ENCODE peak calls at places on chromosomes 6 and 20, in ten cellular contexts. B, F, G, W, S, Y, Q, H, U and I are unnamed samples. For H3K36me3, the result is how much of the 10 kb centered on the place peaks cover.

GRCh38 chr20:53329781-53330180 is 263.9 kb downstream of the ZNF217 start:
- DNase-seq in H (no peak), U (no peak), Y (no peak), Q (no peak), B (no peak), S (no peak), G (no peak), W (no peak), F (no peak), I (no peak)

GRCh38 chr20:13007596-13007995 is 1.2 kb upstream of the SPTLC3 start:
- DNase-seq in W (no peak), U (no peak), Y (no peak), B (no peak), G (no peak), Q (no peak), F (no peak), H (no peak), S (no peak), I (no peak)

GRCh38 chr6:51057296-51057695 is 238.6 kb downstream of the TFAP2B start:
- DNase-seq in Y (no peak), U (no peak), G (no peak), W (no peak), H (no peak), B (no peak), S (no peak), Q (no peak), F (no peak), I (no peak)

GRCh38 chr6:49528571-49528970 is 21.9 kb upstream of the C6orf141 start:
- DNase-seq in S (no peak), U (no peak), Y (no peak), W (no peak), G (no peak), F (no peak), Q (no peak), B (no peak), H (no peak), I (no peak)

GRCh38 chr20:635028-635427 is 18.0 kb downstream of the SRXN1 start:
- DNase-seq in H (no peak), B (no peak), W (no peak), U (no peak), S (no peak), G (no peak), Y (no peak), Q (no peak), F (no peak), I (no peak)

GRCh38 chr6:138520463-138520862 is 21.2 kb upstream of the NHSL1 start:
- DNase-seq in B (no peak), S (no peak), F (no peak), H (no peak), Y (peak), G (no peak), W (no peak), Q (no peak), U (no peak), I (no peak)

GRCh38 chr6:142702501-142703460 is 242.2 kb downstream of the HIVEP2 start:
- DNase-seq in Y (no peak), Q (no peak), H (peak), F (no peak), U (no peak), B (peak), W (no peak), G (peak), S (peak), I (peak)

GRCh38 chr6:16239798-16240123 is 1.4 kb downstream of the GMPR start:
- DNase-seq in Y (no peak), G (no peak), S (peak), B (no peak), Q (no peak), F (no peak), W (no peak), U (no peak), H (no peak), I (no peak)

GRCh38 chr6:14694308-14694707 is 551.6 kb upstream of the JARID2 start:
- DNase-seq in S (no peak), Y (no peak), B (no peak), G (no peak), H (no peak), F (no peak), Q (no peak), W (no peak), U (no peak), I (no peak)

GRCh38 chr6:55826941-55827340 is 48.4 kb downstream of the BMP5 start:
- DNase-seq in W (no peak), G (no peak), Q (no peak), H (no peak), F (no peak), S (no peak), U (no peak), Y (no peak), B (no peak), I (no peak)

GRCh38 chr6:7390218-7390878 is 740 bp downstream of the RIOK1 start:
- DNase-seq in U (no peak), F (peak), Y (no peak), S (no peak), G (no peak), B (no peak), W (no peak), Q (peak), H (no peak), I (no peak)

GRCh38 chr6:35042041-35042440 is 99.1 kb downstream of the TCP11 start:
- DNase-seq in Q (no peak), F (no peak), H (no peak), S (no peak), W (no peak), G (no peak), U (peak), B (no peak), Y (no peak), I (no peak)

GRCh38 chr6:111657146-111657545 is 51.5 kb upstream of the TRAF3IP2 start:
- DNase-seq in W (no peak), U (no peak), Q (no peak), G (no peak), H (no peak), Y (peak), B (no peak), F (no peak), S (no peak), I (no peak)

GRCh38 chr20:8860011-8860495 is 208.8 kb upstream of the PLCB4 start:
- DNase-seq in Y (peak), W (no peak), U (no peak), S (no peak), G (no peak), H (no peak), B (no peak), Q (no peak), F (no peak), I (no peak)

GRCh38 chr6:170453586-170454511 is 99.3 kb downstream of the PSMB1 start:
- DNase-seq in W (no peak), B (no peak), G (peak), U (no peak), F (no peak), H (no peak), S (no peak), Q (no peak), Y (no peak), I (no peak)
- H3K36me3 ChIP-seq in W (under half), B (under half), G (under half), U (under half), F (under half), H (under half), S (under half), Q (under half), Y (under half), I (under half)

GRCh38 chr6:43625393-43625992 is 3.6 kb downstream of the GTPBP2 start:
- DNase-seq in G (no peak), B (no peak), Y (no peak), H (no peak), F (no peak), U (no peak), W (no peak), S (no peak), Q (no peak), I (no peak)
- H3K36me3 ChIP-seq in G (half or more), B (half or more), Y (under half), H (half or more), F (half or more), U (half or more), W (under half), S (under half), Q (under half), I (half or more)

GRCh38 chr20:23369424-23369823 is 7.4 kb downstream of the GZF1 start:
- DNase-seq in B (no peak), H (peak), G (no peak), W (no peak), Q (no peak), S (no peak), F (no peak), U (no peak), Y (no peak), I (no peak)

GRCh38 chr20:23367770-23368169 is 5.8 kb downstream of the GZF1 start:
- DNase-seq in G (no peak), H (no peak), B (no peak), Y (peak), F (no peak), U (no peak), Q (no peak), S (no peak), W (no peak), I (no peak)

GRCh38 chr20:23368316-23369110 is 6.5 kb downstream of the GZF1 start:
- DNase-seq in Q (no peak), B (no peak), G (no peak), F (no peak), W (no peak), H (no peak), U (no peak), Y (peak), S (no peak), I (no peak)

GRCh38 chr20:23365390-23366165 is 3.6 kb downstream of the GZF1 start:
- DNase-seq in S (no peak), Y (no peak), F (peak), Q (no peak), B (no peak), W (no peak), U (no peak), H (peak), G (no peak), I (no peak)

GRCh38 chr20:23366384-23366783 is 4.4 kb downstream of the GZF1 start:
- DNase-seq in U (no peak), G (no peak), B (no peak), W (no peak), F (no peak), Y (no peak), H (no peak), Q (no peak), S (no peak), I (no peak)
- H3K36me3 ChIP-seq in U (under half), G (half or more), B (half or more), W (under half), F (under half), Y (under half), H (under half), Q (under half), S (under half), I (half or more)

DNA sequence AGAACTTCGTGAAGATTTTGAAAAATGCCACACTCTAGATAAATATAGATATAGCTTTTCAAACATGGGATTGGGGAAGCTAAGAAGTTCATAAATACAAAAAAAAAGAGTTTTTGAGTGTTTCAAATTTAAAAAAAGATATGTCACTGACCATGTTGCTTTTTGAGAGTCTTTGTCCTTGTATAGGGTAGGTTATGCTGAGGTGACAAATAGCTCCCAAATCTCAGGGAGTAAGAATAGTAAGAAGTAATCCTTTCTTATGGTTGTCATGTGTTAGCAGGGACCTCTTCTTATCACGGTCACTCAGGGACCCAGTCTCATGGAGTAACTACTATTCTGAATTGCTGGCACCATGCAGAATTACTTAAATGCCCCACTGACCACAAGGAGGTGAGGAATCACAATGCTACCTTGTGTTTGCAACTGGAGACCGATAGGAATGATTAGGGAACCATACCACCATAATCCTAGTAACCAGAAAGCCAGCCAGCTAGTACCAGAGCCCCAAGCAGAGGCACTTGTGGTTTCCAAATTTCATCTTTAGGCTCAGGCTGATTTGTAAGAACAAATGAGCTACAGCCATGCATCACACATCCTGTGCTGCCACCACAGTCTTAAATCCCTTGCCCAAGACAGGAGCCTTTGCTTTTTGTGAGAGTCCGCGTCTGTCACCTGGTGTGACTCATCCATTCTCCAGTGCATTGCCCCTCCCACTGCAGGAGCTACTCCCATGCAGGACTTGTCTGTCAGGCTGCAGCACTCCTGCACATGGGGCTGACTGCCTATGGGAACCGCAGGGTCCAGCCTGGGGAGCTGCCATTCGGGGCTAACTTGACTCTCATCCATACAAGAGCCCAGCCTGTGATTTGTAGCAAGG is 42.4 kb upstream of the ADGRF4 start:
- DNase-seq in Y (peak), W (peak), G (peak), H (no peak), B (no peak), S (no peak), Q (peak), F (peak), U (no peak), I (no peak)
- H3K36me3 ChIP-seq in Y (under half), W (under half), G (under half), H (under half), B (under half), S (under half), Q (under half), F (under half), U (under half), I (under half)

DNA sequence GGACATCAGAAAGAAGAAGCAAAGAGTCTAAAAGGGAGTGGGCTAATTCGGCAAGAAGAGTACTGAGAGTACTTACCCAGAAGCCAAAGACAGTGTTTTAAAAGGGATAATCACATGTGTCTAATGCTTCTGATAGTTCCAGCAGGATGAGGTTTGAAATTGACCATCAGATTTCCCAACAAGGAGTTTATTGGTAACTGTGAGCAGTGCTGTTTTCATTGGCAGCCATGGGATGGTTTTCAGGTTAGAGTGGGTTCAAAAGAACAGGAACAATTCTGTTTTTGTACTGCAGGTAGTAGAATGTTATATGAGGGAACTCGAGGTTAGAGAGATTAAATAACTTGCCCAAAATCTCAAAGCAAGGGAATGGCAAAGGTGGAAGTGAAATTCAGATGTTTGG is 8.5 kb downstream of the RNF217 start:
- DNase-seq in S (no peak), U (no peak), Q (no peak), H (no peak), G (no peak), Y (no peak), F (no peak), B (no peak), W (no peak), I (no peak)
- H3K36me3 ChIP-seq in S (under half), U (under half), Q (under half), H (under half), G (under half), Y (under half), F (under half), B (under half), W (under half), I (under half)

GRCh38 chr20:63941282-63942060 is 14.7 kb downstream of the UCKL1 start:
- DNase-seq in W (no peak), U (peak), Y (peak), F (peak), G (peak), S (peak), Q (peak), H (peak), B (peak), I (peak)

GRCh38 chr20:63937596-63937995 is 18.6 kb downstream of the UCKL1 start:
- DNase-seq in H (no peak), U (no peak), F (no peak), W (no peak), B (no peak), S (no peak), G (peak), Y (no peak), Q (no peak), I (no peak)

GRCh38 chr20:63940071-63940471 is 16.1 kb downstream of the UCKL1 start:
- DNase-seq in S (no peak), Q (no peak), F (peak), Y (no peak), U (no peak), G (peak), W (no peak), B (no peak), H (no peak), I (peak)

GRCh38 chr20:63940472-63941266 is 15.5 kb downstream of the UCKL1 start:
- DNase-seq in W (no peak), S (no peak), Y (no peak), U (peak), Q (no peak), H (peak), F (peak), B (peak), G (peak), I (peak)

GRCh38 chr20:63939061-63939935 is 16.9 kb downstream of the UCKL1 start:
- DNase-seq in S (no peak), H (peak), Y (no peak), U (no peak), B (no peak), Q (no peak), G (no peak), F (peak), W (no peak), I (peak)
- H3K36me3 ChIP-seq in S (under half), H (under half), Y (under half), U (half or more), B (half or more), Q (under half), G (under half), F (half or more), W (under half), I (half or more)

GRCh38 chr20:17613328-17614175 is 43.7 kb downstream of the DSTN start:
- DNase-seq in W (peak), G (peak), B (peak), Q (no peak), F (peak), U (peak), Y (no peak), S (no peak), H (peak), I (no peak)
- H3K36me3 ChIP-seq in W (under half), G (under half), B (half or more), Q (under half), F (under half), U (under half), Y (under half), S (under half), H (under half), I (under half)

GRCh38 chr20:49099011-49099410 is 52.9 kb downstream of the CSE1L start:
- DNase-seq in F (no peak), Y (no peak), B (no peak), U (no peak), W (no peak), Q (no peak), S (no peak), H (no peak), G (no peak), I (no peak)

GRCh38 chr20:49100934-49101333 is 54.8 kb downstream of the CSE1L start:
- DNase-seq in Q (no peak), F (no peak), G (no peak), H (no peak), U (no peak), Y (no peak), S (no peak), W (no peak), B (no peak), I (no peak)

GRCh38 chr20:49097159-49097558 is 51.0 kb downstream of the CSE1L start:
- DNase-seq in W (no peak), Q (no peak), G (no peak), H (no peak), F (no peak), U (no peak), B (no peak), Y (no peak), S (no peak), I (no peak)

GRCh38 chr20:49096212-49096730 is 50.2 kb downstream of the CSE1L start:
- DNase-seq in W (no peak), G (no peak), H (no peak), F (no peak), Q (no peak), S (no peak), Y (no peak), U (no peak), B (no peak), I (no peak)

DNA sequence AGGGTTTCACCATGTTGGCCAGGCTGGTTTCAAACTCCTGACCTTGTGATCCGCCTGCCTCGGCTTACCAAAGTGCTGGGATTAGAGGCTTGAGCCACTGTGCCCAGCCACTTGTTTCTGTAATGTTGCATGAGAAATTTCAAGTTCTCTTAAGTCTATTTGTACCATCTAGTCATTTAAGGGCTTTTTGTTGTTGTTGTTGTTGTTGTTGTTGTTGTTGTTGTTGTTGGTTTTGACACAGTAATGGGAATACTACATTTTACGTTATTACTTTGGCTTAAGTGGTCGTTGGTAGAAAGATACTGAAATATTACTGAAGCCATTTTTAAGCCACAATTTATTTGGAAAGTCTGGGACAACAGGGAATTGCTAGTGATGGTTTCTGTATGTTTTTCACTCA is 52.0 kb downstream of the CSE1L start:
- DNase-seq in B (no peak), G (no peak), U (no peak), W (no peak), S (no peak), Q (no peak), H (no peak), F (no peak), Y (no peak), I (no peak)
- H3K36me3 ChIP-seq in B (half or more), G (half or more), U (half or more), W (under half), S (under half), Q (under half), H (under half), F (under half), Y (half or more), I (half or more)